ENCODE peak calls at places on chromosomes 16 and 17, in four cellular contexts. One of them, this sample, is unnamed.

GRCh38 chr17:82684207-82684903 is 14.1 kb downstream of the RAB40B start:
- DNase-seq in left ventricle myocardium inferior: no peak
- DNase-seq in mesendoderm: no peak
- DNase-seq in dorsolateral prefrontal cortex: no peak
- DNase-seq in this sample: no peak

GRCh38 chr16:84503751-84504395 is 586 bp downstream of the MEAK7 start:
- DNase-seq in left ventricle myocardium inferior: peak
- DNase-seq in mesendoderm: no peak
- DNase-seq in dorsolateral prefrontal cortex: no peak
- DNase-seq in this sample: peak

GRCh38 chr17:58081641-58082340 is 1.4 kb upstream of the DYNLL2 start:
- DNase-seq in dorsolateral prefrontal cortex: no peak
- DNase-seq in mesendoderm: no peak
- DNase-seq in left ventricle myocardium inferior: no peak
- DNase-seq in this sample: peak

GRCh38 chr16:77273815-77274214 is 74.6 kb downstream of the SYCE1L start:
- DNase-seq in mesendoderm: peak
- DNase-seq in left ventricle myocardium inferior: no peak
- DNase-seq in dorsolateral prefrontal cortex: no peak
- DNase-seq in this sample: no peak

GRCh38 chr16:63752347-63752746 is 1369.5 kb downstream of the CDH11 start:
- DNase-seq in mesendoderm: no peak
- DNase-seq in dorsolateral prefrontal cortex: no peak
- DNase-seq in left ventricle myocardium inferior: no peak
- DNase-seq in this sample: no peak

GRCh38 chr16:67965668-67966548 is 2.5 kb downstream of the SLC12A4 start:
- DNase-seq in mesendoderm: no peak
- DNase-seq in dorsolateral prefrontal cortex: no peak
- DNase-seq in left ventricle myocardium inferior: no peak
- DNase-seq in this sample: no peak

GRCh38 chr16:78437352-78437968 is 338.0 kb downstream of the WWOX start:
- DNase-seq in left ventricle myocardium inferior: no peak
- DNase-seq in mesendoderm: peak
- DNase-seq in dorsolateral prefrontal cortex: no peak
- DNase-seq in this sample: peak

GRCh38 chr17:59525668-59526067 is 39.7 kb upstream of the DHX40 start:
- DNase-seq in mesendoderm: no peak
- DNase-seq in left ventricle myocardium inferior: no peak
- DNase-seq in dorsolateral prefrontal cortex: no peak
- DNase-seq in this sample: no peak

GRCh38 chr16:85686912-85687591 is 1.7 kb downstream of the GINS2 start:
- DNase-seq in left ventricle myocardium inferior: no peak
- DNase-seq in mesendoderm: no peak
- DNase-seq in dorsolateral prefrontal cortex: no peak
- DNase-seq in this sample: no peak

GRCh38 chr17:44108440-44109311 is 14.8 kb downstream of the HDAC5 start:
- DNase-seq in mesendoderm: no peak
- DNase-seq in left ventricle myocardium inferior: peak
- DNase-seq in dorsolateral prefrontal cortex: peak
- DNase-seq in this sample: no peak

GRCh38 chr16:31403590-31404352 is 10.6 kb downstream of the ITGAD start:
- DNase-seq in left ventricle myocardium inferior: no peak
- DNase-seq in mesendoderm: no peak
- DNase-seq in dorsolateral prefrontal cortex: no peak
- DNase-seq in this sample: no peak

This sample was measured in neural progenitor cell.